ENCODE peak calls at places on chromosome 2, in five cellular contexts. One of them, this sample, is unnamed.

GRCh38 chr2:217900780-217901360 is 101.9 kb downstream of the TNS1 start:
- DNase-seq in activated T-cell treated with anti-CD3 and anti-CD28 coated beads, Interleukin-2, amount 50 U/mL, for 1 hour: no peak
- DNase-seq in sciatic nerve: no peak
- DNase-seq in ELR: no peak
- DNase-seq in type B pancreatic cell: no peak
- DNase-seq in this sample: no peak

GRCh38 chr2:150663143-150663542 is 175.7 kb upstream of the RND3 start:
- DNase-seq in activated T-cell treated with anti-CD3 and anti-CD28 coated beads, Interleukin-2, amount 50 U/mL, for 1 hour: no peak
- DNase-seq in sciatic nerve: no peak
- DNase-seq in ELR: peak; percentile 88
- DNase-seq in type B pancreatic cell: no peak
- DNase-seq in this sample: no peak

GRCh38 chr2:100182494-100183355 is 40.3 kb upstream of the AFF3 start:
- DNase-seq in activated T-cell treated with anti-CD3 and anti-CD28 coated beads, Interleukin-2, amount 50 U/mL, for 1 hour: no peak
- DNase-seq in sciatic nerve: no peak
- DNase-seq in ELR: no peak
- DNase-seq in type B pancreatic cell: no peak
- DNase-seq in this sample: peak; percentile 80

GRCh38 chr2:35790292-35790691 is 565.3 kb upstream of the CRIM1 start:
- DNase-seq in activated T-cell treated with anti-CD3 and anti-CD28 coated beads, Interleukin-2, amount 50 U/mL, for 1 hour: no peak
- DNase-seq in sciatic nerve: no peak
- DNase-seq in ELR: no peak
- DNase-seq in type B pancreatic cell: no peak
- DNase-seq in this sample: no peak

GRCh38 chr2:179422037-179422643 is 157.5 kb upstream of the SESTD1 start:
- DNase-seq in activated T-cell treated with anti-CD3 and anti-CD28 coated beads, Interleukin-2, amount 50 U/mL, for 1 hour: peak; percentile 23
- DNase-seq in sciatic nerve: peak; percentile 83
- DNase-seq in ELR: peak; percentile 75
- DNase-seq in type B pancreatic cell: no peak
- DNase-seq in this sample: no peak

GRCh38 chr2:239285071-239285931 is 115.5 kb downstream of the HDAC4 start:
- DNase-seq in activated T-cell treated with anti-CD3 and anti-CD28 coated beads, Interleukin-2, amount 50 U/mL, for 1 hour: peak; percentile 54
- DNase-seq in sciatic nerve: peak; percentile 61
- DNase-seq in ELR: no peak
- DNase-seq in type B pancreatic cell: no peak
- DNase-seq in this sample: no peak

GRCh38 chr2:129861666-129862288 is 117.7 kb upstream of the RAB6C start:
- DNase-seq in activated T-cell treated with anti-CD3 and anti-CD28 coated beads, Interleukin-2, amount 50 U/mL, for 1 hour: no peak
- DNase-seq in sciatic nerve: no peak
- DNase-seq in ELR: no peak
- DNase-seq in type B pancreatic cell: no peak
- DNase-seq in this sample: no peak

GRCh38 chr2:98923244-98923940 is 12.6 kb downstream of the CRACDL start:
- DNase-seq in activated T-cell treated with anti-CD3 and anti-CD28 coated beads, Interleukin-2, amount 50 U/mL, for 1 hour: no peak
- DNase-seq in sciatic nerve: no peak
- DNase-seq in ELR: no peak
- DNase-seq in type B pancreatic cell: no peak
- DNase-seq in this sample: no peak

GRCh38 chr2:235601960-235602704 is 108.3 kb downstream of the AGAP1 start:
- DNase-seq in activated T-cell treated with anti-CD3 and anti-CD28 coated beads, Interleukin-2, amount 50 U/mL, for 1 hour: no peak
- DNase-seq in sciatic nerve: no peak
- DNase-seq in ELR: no peak
- DNase-seq in type B pancreatic cell: no peak
- DNase-seq in this sample: no peak

GRCh38 chr2:45237850-45238542 is 228.7 kb upstream of the SIX2 start:
- DNase-seq in activated T-cell treated with anti-CD3 and anti-CD28 coated beads, Interleukin-2, amount 50 U/mL, for 1 hour: no peak
- DNase-seq in sciatic nerve: no peak
- DNase-seq in ELR: peak; percentile 97
- DNase-seq in type B pancreatic cell: no peak
- DNase-seq in this sample: no peak

GRCh38 chr2:131039535-131039907 is 53.7 kb downstream of the FAM168B start:
- DNase-seq in activated T-cell treated with anti-CD3 and anti-CD28 coated beads, Interleukin-2, amount 50 U/mL, for 1 hour: no peak
- DNase-seq in sciatic nerve: peak; percentile 51
- DNase-seq in ELR: no peak
- DNase-seq in type B pancreatic cell: no peak
- DNase-seq in this sample: peak; percentile 75

GRCh38 chr2:216116418-216116817 is 7.3 kb downstream of the XRCC5 start:
- DNase-seq in activated T-cell treated with anti-CD3 and anti-CD28 coated beads, Interleukin-2, amount 50 U/mL, for 1 hour: no peak
- DNase-seq in sciatic nerve: no peak
- DNase-seq in ELR: no peak
- DNase-seq in type B pancreatic cell: no peak
- DNase-seq in this sample: no peak

GRCh38 chr2:223580951-223581350 is 21.2 kb downstream of the SCG2 start:
- DNase-seq in activated T-cell treated with anti-CD3 and anti-CD28 coated beads, Interleukin-2, amount 50 U/mL, for 1 hour: no peak
- DNase-seq in sciatic nerve: no peak
- DNase-seq in ELR: peak; percentile 75
- DNase-seq in type B pancreatic cell: no peak
- DNase-seq in this sample: no peak

GRCh38 chr2:52658598-52658997 is 1109.0 kb upstream of the CHAC2 start:
- DNase-seq in activated T-cell treated with anti-CD3 and anti-CD28 coated beads, Interleukin-2, amount 50 U/mL, for 1 hour: no peak
- DNase-seq in sciatic nerve: no peak
- DNase-seq in ELR: no peak
- DNase-seq in type B pancreatic cell: no peak
- DNase-seq in this sample: no peak

GRCh38 chr2:241575624-241576292 is 17.2 kb downstream of the BOK start:
- DNase-seq in activated T-cell treated with anti-CD3 and anti-CD28 coated beads, Interleukin-2, amount 50 U/mL, for 1 hour: no peak
- DNase-seq in sciatic nerve: no peak
- DNase-seq in ELR: no peak
- DNase-seq in type B pancreatic cell: no peak
- DNase-seq in this sample: peak; percentile 60

GRCh38 chr2:122543815-122544214 is 788.4 kb downstream of the TSN start:
- DNase-seq in activated T-cell treated with anti-CD3 and anti-CD28 coated beads, Interleukin-2, amount 50 U/mL, for 1 hour: no peak
- DNase-seq in sciatic nerve: no peak
- DNase-seq in ELR: peak; percentile 85
- DNase-seq in type B pancreatic cell: no peak
- DNase-seq in this sample: no peak

This sample was measured in mesenteric fat pad.